ENCODE peak calls at places on chromosomes 16 and 17, in nine cellular contexts. U is endothelial cell of umbilical vein, F is stomach, L is tibial nerve, C is heart left ventricle, J is Peyer's patch, V is thyroid gland, I is adrenal gland, N is HepG2. B is an unnamed sample.

GRCh38 chr16:56263711-56264608 is 72.7 kb downstream of the GNAO1 start:
- DNase-seq in F (no peak), N (peak; percentile 81), V (no peak), J (no peak), U (no peak), L (no peak), I (no peak), C (no peak), B (no peak)

GRCh38 chr16:9338068-9338467 is 246.6 kb downstream of the HAPSTR1 start:
- DNase-seq in L (no peak), V (no peak), U (no peak), I (no peak), N (no peak), F (no peak), J (no peak), C (no peak), B (no peak)

GRCh38 chr17:38554430-38555350 is 51.1 kb downstream of the SRCIN1 start:
- DNase-seq in I (peak; percentile 54), N (no peak), U (no peak), F (no peak), V (no peak), C (no peak), L (no peak), J (no peak), B (no peak)

GRCh38 chr17:61314368-61315078 is 85.1 kb upstream of the TBX2 start:
- DNase-seq in N (no peak), U (no peak), L (no peak), J (no peak), F (peak; percentile 58), I (peak; percentile 40), V (peak; percentile 76), C (no peak), B (no peak)

GRCh38 chr16:77677129-77677528 is 45.2 kb upstream of the NUDT7 start:
- DNase-seq in L (no peak), U (no peak), I (no peak), C (no peak), V (no peak), F (no peak), J (no peak), N (no peak), B (peak; percentile 37)

GRCh38 chr16:11107781-11108465 is 148.1 kb downstream of the SOCS1 start:
- DNase-seq in F (no peak), I (no peak), J (no peak), U (no peak), N (no peak), L (no peak), C (no peak), V (no peak), B (no peak)

GRCh38 chr17:66302761-66303626 is 581 bp downstream of the PRKCA start:
- DNase-seq in V (peak; percentile 76), F (peak; percentile 68), U (peak; percentile 64), C (peak; percentile 79), L (peak; percentile 39), I (peak; percentile 78), N (peak; percentile 70), J (peak; percentile 73), B (peak; percentile 68)

GRCh38 chr16:1941924-1942809 is 832 bp downstream of the MSRB1 start:
- DNase-seq in L (no peak), J (no peak), I (no peak), N (no peak), F (no peak), C (no peak), V (peak; percentile 17), U (no peak), B (peak; percentile 90)

DNA sequence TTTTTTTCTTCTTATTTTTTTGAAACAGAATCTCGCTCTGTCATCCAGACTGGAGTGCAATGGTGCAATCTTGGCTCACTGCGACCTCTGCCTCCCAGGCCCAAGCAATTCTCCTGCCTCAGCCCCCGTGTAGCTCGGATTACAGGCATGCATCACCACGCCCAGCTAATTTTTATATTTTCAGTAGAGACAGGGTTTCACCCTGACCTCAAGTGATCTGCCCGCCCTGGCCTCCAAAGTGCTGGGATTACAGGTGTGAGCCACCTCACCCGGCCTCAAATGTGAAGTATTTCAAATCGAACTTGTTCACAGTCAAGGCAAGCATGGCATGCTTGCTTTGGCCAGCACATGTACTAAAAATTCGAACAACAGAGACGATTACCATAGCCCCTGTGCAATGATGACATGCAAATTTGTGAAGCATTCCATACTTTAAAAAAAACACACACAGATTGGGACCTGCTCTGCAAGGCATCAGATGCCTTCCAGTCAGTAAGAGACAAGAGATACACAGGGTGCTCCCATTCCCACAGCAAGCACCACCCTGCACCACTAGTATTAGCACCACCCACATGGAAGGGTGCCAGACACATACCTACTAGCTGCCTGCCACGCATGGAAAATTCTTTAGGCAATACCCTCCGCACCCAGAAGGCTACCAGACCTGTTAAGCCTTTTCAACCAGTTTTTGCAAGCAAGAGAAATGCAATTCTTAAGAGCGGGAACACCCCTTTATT is 47.2 kb downstream of the ANKRD11 start:
- DNase-seq in I (peak; percentile 74), J (peak; percentile 76), U (peak; percentile 20), N (peak; percentile 89), F (peak; percentile 71), C (no peak), V (peak; percentile 74), L (no peak), B (no peak)
- TF ChIP-seq CTCF in I (no peak), J (no peak), U (no peak), N (peak; percentile 53), F (no peak), C (no peak), V (peak; percentile 6), L (no peak), B (no peak)

GRCh38 chr17:67628580-67629013 is 89.1 kb upstream of the NOL11 start:
- DNase-seq in J (no peak), L (no peak), F (peak; percentile 51), N (peak; percentile 70), U (no peak), V (peak; percentile 91), I (peak; percentile 51), C (peak; percentile 55), B (peak; percentile 47)

GRCh38 chr17:67633751-67634191 is 84.0 kb upstream of the NOL11 start:
- DNase-seq in I (peak; percentile 25), N (no peak), C (no peak), J (no peak), L (no peak), V (peak; percentile 40), U (peak; percentile 89), F (no peak), B (no peak)

GRCh38 chr17:67624886-67625656 is 92.7 kb upstream of the NOL11 start:
- DNase-seq in C (no peak), I (no peak), U (no peak), F (no peak), L (no peak), V (no peak), J (no peak), N (no peak), B (no peak)

GRCh38 chr17:67625971-67626370 is 91.8 kb upstream of the NOL11 start:
- DNase-seq in F (no peak), V (no peak), N (no peak), L (no peak), J (no peak), I (no peak), C (no peak), U (no peak), B (no peak)

GRCh38 chr17:67629963-67630320 is 87.8 kb upstream of the NOL11 start:
- DNase-seq in L (no peak), I (peak; percentile 38), N (peak; percentile 24), U (peak; percentile 33), F (no peak), C (no peak), J (no peak), V (no peak), B (peak; percentile 42)
- TF ChIP-seq POLR2A in L (no peak), I (no peak), N (no peak), U (no peak), F (no peak), C (no peak), J (no peak), V (no peak), B (no peak)

GRCh38 chr17:57140321-57140720 is 55.3 kb downstream of the AKAP1 start:
- DNase-seq in V (no peak), I (no peak), F (no peak), L (no peak), U (no peak), N (no peak), J (no peak), C (no peak), B (no peak)

GRCh38 chr17:57136355-57136754 is 51.3 kb downstream of the AKAP1 start:
- DNase-seq in U (no peak), V (no peak), F (no peak), L (no peak), J (no peak), C (no peak), I (no peak), N (no peak), B (no peak)

GRCh38 chr17:57138030-57138911 is 53.2 kb downstream of the AKAP1 start:
- DNase-seq in L (no peak), J (no peak), U (no peak), N (no peak), I (no peak), F (no peak), V (no peak), C (no peak), B (no peak)

GRCh38 chr17:57135748-57136342 is 50.8 kb downstream of the AKAP1 start:
- DNase-seq in I (no peak), L (no peak), V (no peak), U (peak; percentile 9), C (no peak), J (no peak), F (no peak), N (peak; percentile 28), B (peak; percentile 41)

DNA sequence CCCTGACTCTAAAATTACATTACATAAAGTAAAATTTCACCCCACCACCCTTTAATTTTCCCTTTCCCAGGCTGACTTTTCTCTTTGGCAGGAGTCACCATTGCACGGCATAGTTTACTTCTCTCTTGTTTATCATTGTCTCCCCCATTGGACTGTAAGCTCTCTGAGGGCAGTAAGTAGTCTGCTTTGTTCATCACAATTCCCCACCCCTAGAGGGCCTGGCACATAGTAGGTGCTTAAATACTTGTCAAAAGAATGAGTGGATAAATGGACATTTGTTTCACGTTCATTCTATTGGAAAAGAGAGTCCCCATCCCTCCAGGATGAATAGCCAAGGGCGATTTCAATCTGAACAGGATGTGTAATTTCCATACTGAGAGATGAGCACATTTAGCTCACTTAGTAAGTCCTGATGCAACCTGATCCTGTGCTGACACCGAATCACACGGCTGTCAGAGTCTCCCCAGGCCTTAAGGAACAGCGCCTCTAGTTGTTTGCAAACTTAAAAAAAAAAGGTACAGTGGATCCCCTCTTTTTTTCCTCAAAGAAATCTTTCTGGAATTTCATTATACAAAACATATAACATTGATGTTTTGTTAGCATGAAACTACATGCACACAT is 54.0 kb downstream of the AKAP1 start:
- DNase-seq in N (no peak), J (no peak), F (no peak), C (no peak), L (no peak), V (no peak), U (no peak), I (no peak), B (no peak)
- TF ChIP-seq CTCF in N (no peak), J (no peak), F (no peak), C (no peak), L (no peak), V (no peak), U (no peak), I (no peak), B (no peak)

GRCh38 chr17:2687074-2687418 is 24.5 kb downstream of the CLUH start:
- DNase-seq in C (no peak), U (no peak), F (no peak), N (no peak), J (no peak), L (no peak), I (no peak), V (no peak), B (no peak)

GRCh38 chr17:2691069-2691871 is 20.3 kb downstream of the CLUH start:
- DNase-seq in N (no peak), J (peak; percentile 43), F (no peak), I (no peak), C (peak; percentile 63), U (no peak), V (no peak), L (no peak), B (no peak)

GRCh38 chr17:2689411-2690164 is 22.0 kb downstream of the CLUH start:
- DNase-seq in U (no peak), C (peak; percentile 59), N (no peak), I (no peak), F (no peak), V (no peak), J (peak; percentile 67), L (no peak), B (no peak)

GRCh38 chr17:2690165-2691068 is 21.1 kb downstream of the CLUH start:
- DNase-seq in C (no peak), U (no peak), J (peak; percentile 49), V (no peak), I (no peak), L (no peak), N (no peak), F (no peak), B (no peak)

GRCh38 chr17:2688351-2689342 is 22.9 kb downstream of the CLUH start:
- DNase-seq in C (no peak), I (no peak), F (no peak), J (peak; percentile 53), V (peak; percentile 95), U (no peak), N (peak; percentile 19), L (no peak), B (no peak)
- TF ChIP-seq POLR2A in C (no peak), I (no peak), F (no peak), J (no peak), V (no peak), U (peak; percentile 35), N (no peak), L (no peak), B (no peak)